ENCODE peak calls at places on chromosomes 7 and 10, in six cellular contexts. L, O, W, K, B and P are unnamed samples.

GRCh38 chr10:95241533-95241932 is 47.5 kb downstream of the ACSM6 start:
- DNase-seq in L (no peak), O (no peak), W (no peak), K (no peak), B (no peak), P (no peak)

GRCh38 chr7:102410918-102411317 is 14.8 kb downstream of the PRKRIP1 start:
- DNase-seq in L (no peak), O (no peak), W (no peak), K (no peak), B (no peak), P (no peak)

GRCh38 chr7:31744294-31744874 is 57.4 kb downstream of the PPP1R17 start:
- DNase-seq in L (peak; percentile 18), O (no peak), W (no peak), K (peak; percentile 54), B (peak; percentile 60), P (peak; percentile 38)

GRCh38 chr10:43249962-43250624 is 16.8 kb downstream of the RASGEF1A start:
- DNase-seq in L (no peak), O (no peak), W (no peak), K (peak; percentile 56), B (no peak), P (no peak)

GRCh38 chr7:37930226-37930948 is 9.9 kb downstream of the EPDR1 start:
- DNase-seq in L (no peak), O (no peak), W (no peak), K (no peak), B (no peak), P (no peak)

GRCh38 chr10:100531761-100532160 is 2.1 kb upstream of the NDUFB8 start:
- DNase-seq in L (no peak), O (no peak), W (no peak), K (no peak), B (no peak), P (no peak)

GRCh38 chr10:60353519-60354258 is 36.0 kb downstream of the ANK3 start:
- DNase-seq in L (no peak), O (no peak), W (no peak), K (no peak), B (no peak), P (no peak)

GRCh38 chr7:2016761-2017482 is 215.8 kb downstream of the MAD1L1 start:
- DNase-seq in L (no peak), O (no peak), W (no peak), K (no peak), B (no peak), P (no peak)

GRCh38 chr10:25952857-25953256 is 18.8 kb downstream of the MYO3A start:
- DNase-seq in L (no peak), O (no peak), W (no peak), K (no peak), B (no peak), P (no peak)